ENCODE peak calls at places on chromosomes 4 and X, in six cellular contexts. H is NCI-H1694 treated with DMSO at 0.1 percent for 48 hours; Q is Right ventricle myocardium superior; F is stimulated activated CD4-positive, alpha-beta T cell treated with anti-CD3 and anti-CD28 coated beads, Interleukin-4, amount 100 ng/mL, for 24 hours; C is IMR-90; B is psoas muscle. A is an unnamed sample.

GRCh38 chr4:77827343-77827742 is 8.2 kb upstream of the CNOT6L start:
- DNase-seq in H (no peak), Q (no peak), F (no peak), C (no peak), B (no peak), A (no peak)

GRCh38 chrX:41300758-41301437 is 33.1 kb upstream of the DDX3X start:
- DNase-seq in H (no peak), Q (no peak), F (no peak), C (peak), B (no peak), A (no peak)

GRCh38 chrX:141258080-141258479 is 15.8 kb upstream of the SPANXC start:
- DNase-seq in H (no peak), Q (no peak), F (no peak), C (no peak), B (no peak), A (no peak)

GRCh38 chr4:105619193-105619931 is 66.9 kb downstream of the ARHGEF38 start:
- DNase-seq in H (no peak), Q (peak), F (no peak), C (no peak), B (peak), A (no peak)

GRCh38 chrX:119240356-119240755 is 4.3 kb downstream of the PGRMC1 start:
- DNase-seq in H (no peak), Q (no peak), F (no peak), C (peak), B (no peak), A (no peak)

GRCh38 chr4:176150283-176150682 is 45.1 kb downstream of the SPATA4 start:
- DNase-seq in H (peak), Q (no peak), F (no peak), C (peak), B (no peak), A (no peak)

GRCh38 chr4:169724251-169724650 is 33.5 kb downstream of the HPF1 start:
- DNase-seq in H (no peak), Q (no peak), F (no peak), C (peak), B (no peak), A (no peak)

GRCh38 chr4:83558059-83558648 is 22.2 kb downstream of the GPAT3 start:
- DNase-seq in H (no peak), Q (no peak), F (no peak), C (no peak), B (no peak), A (no peak)

GRCh38 chrX:43822015-43822414 is 60.2 kb downstream of the MAOB start:
- DNase-seq in H (no peak), Q (no peak), F (no peak), C (peak), B (no peak), A (no peak)

GRCh38 chrX:138791551-138791950 is 80.0 kb upstream of the FGF13 start:
- DNase-seq in H (no peak), Q (no peak), F (no peak), C (no peak), B (no peak), A (no peak)

GRCh38 chr4:102760645-102761477 is at the start of gene MANBA:
- DNase-seq in H (peak), Q (peak), F (peak), C (peak), B (peak), A (peak)

GRCh38 chrX:94455782-94456181 is 781.8 kb downstream of the FAM133A start:
- DNase-seq in H (no peak), Q (no peak), F (no peak), C (no peak), B (no peak), A (no peak)

GRCh38 chrX:151737494-151737893 is 2.9 kb downstream of the CNGA2 start:
- DNase-seq in H (no peak), Q (no peak), F (no peak), C (no peak), B (no peak), A (no peak)

GRCh38 chr4:57190651-57191481 is 80.7 kb upstream of the IGFBP7 start:
- DNase-seq in H (no peak), Q (no peak), F (peak), C (peak), B (no peak), A (no peak)

GRCh38 chrX:113726898-113727297 is 857.0 kb upstream of the HTR2C start:
- DNase-seq in H (no peak), Q (no peak), F (no peak), C (no peak), B (no peak), A (no peak)

GRCh38 chr4:102537280-102537679 is 36.1 kb downstream of the NFKB1 start:
- DNase-seq in H (no peak), Q (no peak), F (no peak), C (peak), B (no peak), A (no peak)